ENCODE peak calls at places on chromosomes 6 and 20, in ten cellular contexts. One of them, this sample, is unnamed.

GRCh38 chr20:53608071-53608455 is 14.4 kb upstream of the ZNF217 start:
- DNase-seq in AG20443: no peak
- DNase-seq in adipocyte: no peak
- DNase-seq in Panc1: no peak
- DNase-seq in mammary epithelial cell: no peak
- DNase-seq in EH: no peak
- DNase-seq in HFF-Myc: no peak
- DNase-seq in effector CD8-positive, alpha-beta T cell: no peak
- DNase-seq in AG04450: no peak
- DNase-seq in dermis microvascular lymphatic vessel endothelial cell: no peak
- DNase-seq in this sample: no peak

GRCh38 chr6:149988550-149989336 is 25.0 kb downstream of the ULBP1 start:
- DNase-seq in AG20443: no peak
- DNase-seq in adipocyte: no peak
- DNase-seq in Panc1: no peak
- DNase-seq in mammary epithelial cell: no peak
- DNase-seq in EH: no peak
- DNase-seq in HFF-Myc: no peak
- DNase-seq in effector CD8-positive, alpha-beta T cell: no peak
- DNase-seq in AG04450: no peak
- DNase-seq in dermis microvascular lymphatic vessel endothelial cell: no peak
- DNase-seq in this sample: no peak

GRCh38 chr6:193773-194310 is 98.4 kb upstream of the DUSP22 start:
- DNase-seq in AG20443: no peak
- DNase-seq in adipocyte: no peak
- DNase-seq in Panc1: no peak
- DNase-seq in mammary epithelial cell: no peak
- DNase-seq in EH: no peak
- DNase-seq in HFF-Myc: no peak
- DNase-seq in effector CD8-positive, alpha-beta T cell: no peak
- DNase-seq in AG04450: no peak
- DNase-seq in dermis microvascular lymphatic vessel endothelial cell: no peak
- DNase-seq in this sample: no peak

GRCh38 chr6:112222111-112222726 is 32.1 kb downstream of the LAMA4 start:
- DNase-seq in AG20443: peak
- DNase-seq in adipocyte: peak
- DNase-seq in Panc1: no peak
- DNase-seq in mammary epithelial cell: no peak
- DNase-seq in EH: peak
- DNase-seq in HFF-Myc: no peak
- DNase-seq in effector CD8-positive, alpha-beta T cell: no peak
- DNase-seq in AG04450: peak
- DNase-seq in dermis microvascular lymphatic vessel endothelial cell: no peak
- DNase-seq in this sample: no peak

GRCh38 chr6:105608711-105609374 is 206.0 kb upstream of the PREP start:
- DNase-seq in AG20443: peak
- DNase-seq in adipocyte: peak
- DNase-seq in Panc1: peak
- DNase-seq in mammary epithelial cell: peak
- DNase-seq in EH: peak
- DNase-seq in HFF-Myc: peak
- DNase-seq in effector CD8-positive, alpha-beta T cell: no peak
- DNase-seq in AG04450: peak
- DNase-seq in dermis microvascular lymphatic vessel endothelial cell: peak
- DNase-seq in this sample: peak

GRCh38 chr20:2775139-2775538 is 25.3 kb downstream of the CPXM1 start:
- DNase-seq in AG20443: no peak
- DNase-seq in adipocyte: no peak
- DNase-seq in Panc1: no peak
- DNase-seq in mammary epithelial cell: no peak
- DNase-seq in EH: peak
- DNase-seq in HFF-Myc: peak
- DNase-seq in effector CD8-positive, alpha-beta T cell: no peak
- DNase-seq in AG04450: no peak
- DNase-seq in dermis microvascular lymphatic vessel endothelial cell: no peak
- DNase-seq in this sample: no peak

GRCh38 chr6:30885481-30885998 is 1.2 kb downstream of the DDR1 start:
- DNase-seq in AG20443: no peak
- DNase-seq in adipocyte: peak
- DNase-seq in Panc1: no peak
- DNase-seq in mammary epithelial cell: peak
- DNase-seq in EH: peak
- DNase-seq in HFF-Myc: no peak
- DNase-seq in effector CD8-positive, alpha-beta T cell: no peak
- DNase-seq in AG04450: no peak
- DNase-seq in dermis microvascular lymphatic vessel endothelial cell: no peak
- DNase-seq in this sample: peak

GRCh38 chr6:43123691-43124314 is 47.3 kb upstream of the SRF start:
- DNase-seq in AG20443: no peak
- DNase-seq in adipocyte: no peak
- DNase-seq in Panc1: no peak
- DNase-seq in mammary epithelial cell: no peak
- DNase-seq in EH: no peak
- DNase-seq in HFF-Myc: no peak
- DNase-seq in effector CD8-positive, alpha-beta T cell: no peak
- DNase-seq in AG04450: no peak
- DNase-seq in dermis microvascular lymphatic vessel endothelial cell: no peak
- DNase-seq in this sample: no peak

GRCh38 chr20:38658879-38659612 is 57.4 kb downstream of the ARHGAP40 start:
- DNase-seq in AG20443: peak
- DNase-seq in adipocyte: peak
- DNase-seq in Panc1: no peak
- DNase-seq in mammary epithelial cell: peak
- DNase-seq in EH: peak
- DNase-seq in HFF-Myc: no peak
- DNase-seq in effector CD8-positive, alpha-beta T cell: no peak
- DNase-seq in AG04450: no peak
- DNase-seq in dermis microvascular lymphatic vessel endothelial cell: peak
- DNase-seq in this sample: peak

GRCh38 chr6:36139431-36139830 is 9.1 kb downstream of the MAPK13 start:
- DNase-seq in AG20443: no peak
- DNase-seq in adipocyte: no peak
- DNase-seq in Panc1: no peak
- DNase-seq in mammary epithelial cell: no peak
- DNase-seq in EH: no peak
- DNase-seq in HFF-Myc: no peak
- DNase-seq in effector CD8-positive, alpha-beta T cell: no peak
- DNase-seq in AG04450: no peak
- DNase-seq in dermis microvascular lymphatic vessel endothelial cell: peak
- DNase-seq in this sample: no peak

GRCh38 chr6:113825776-113826175 is 31.4 kb upstream of the MARCKS start:
- DNase-seq in AG20443: peak
- DNase-seq in adipocyte: peak
- DNase-seq in Panc1: no peak
- DNase-seq in mammary epithelial cell: no peak
- DNase-seq in EH: peak
- DNase-seq in HFF-Myc: peak
- DNase-seq in effector CD8-positive, alpha-beta T cell: no peak
- DNase-seq in AG04450: no peak
- DNase-seq in dermis microvascular lymphatic vessel endothelial cell: no peak
- DNase-seq in this sample: no peak

GRCh38 chr6:113318553-113318952 is 538.6 kb upstream of the MARCKS start:
- DNase-seq in AG20443: no peak
- DNase-seq in adipocyte: no peak
- DNase-seq in Panc1: no peak
- DNase-seq in mammary epithelial cell: no peak
- DNase-seq in EH: no peak
- DNase-seq in HFF-Myc: no peak
- DNase-seq in effector CD8-positive, alpha-beta T cell: no peak
- DNase-seq in AG04450: no peak
- DNase-seq in dermis microvascular lymphatic vessel endothelial cell: peak
- DNase-seq in this sample: peak

GRCh38 chr6:29759457-29759856 is 36.2 kb downstream of the HLA-F start:
- DNase-seq in AG20443: no peak
- DNase-seq in adipocyte: no peak
- DNase-seq in Panc1: no peak
- DNase-seq in mammary epithelial cell: no peak
- DNase-seq in EH: no peak
- DNase-seq in HFF-Myc: no peak
- DNase-seq in effector CD8-positive, alpha-beta T cell: no peak
- DNase-seq in AG04450: no peak
- DNase-seq in dermis microvascular lymphatic vessel endothelial cell: peak
- DNase-seq in this sample: no peak

GRCh38 chr6:170522565-170523183 is 30.4 kb downstream of the PSMB1 start:
- DNase-seq in AG20443: peak
- DNase-seq in adipocyte: peak
- DNase-seq in Panc1: no peak
- DNase-seq in mammary epithelial cell: no peak
- DNase-seq in EH: peak
- DNase-seq in HFF-Myc: no peak
- DNase-seq in effector CD8-positive, alpha-beta T cell: no peak
- DNase-seq in AG04450: no peak
- DNase-seq in dermis microvascular lymphatic vessel endothelial cell: peak
- DNase-seq in this sample: peak

GRCh38 chr20:15146948-15147347 is 809.5 kb upstream of the FLRT3 start:
- DNase-seq in AG20443: no peak
- DNase-seq in adipocyte: no peak
- DNase-seq in Panc1: no peak
- DNase-seq in mammary epithelial cell: no peak
- DNase-seq in EH: no peak
- DNase-seq in HFF-Myc: no peak
- DNase-seq in effector CD8-positive, alpha-beta T cell: no peak
- DNase-seq in AG04450: no peak
- DNase-seq in dermis microvascular lymphatic vessel endothelial cell: no peak
- DNase-seq in this sample: no peak

GRCh38 chr6:45676376-45676775 is 298.6 kb upstream of the SUPT3H start:
- DNase-seq in AG20443: no peak
- DNase-seq in adipocyte: no peak
- DNase-seq in Panc1: no peak
- DNase-seq in mammary epithelial cell: no peak
- DNase-seq in EH: no peak
- DNase-seq in HFF-Myc: no peak
- DNase-seq in effector CD8-positive, alpha-beta T cell: no peak
- DNase-seq in AG04450: no peak
- DNase-seq in dermis microvascular lymphatic vessel endothelial cell: no peak
- DNase-seq in this sample: no peak

GRCh38 chr6:163667372-163668060 is 253.0 kb downstream of the QKI start:
- DNase-seq in AG20443: no peak
- DNase-seq in adipocyte: peak
- DNase-seq in Panc1: no peak
- DNase-seq in mammary epithelial cell: no peak
- DNase-seq in EH: peak
- DNase-seq in HFF-Myc: no peak
- DNase-seq in effector CD8-positive, alpha-beta T cell: no peak
- DNase-seq in AG04450: no peak
- DNase-seq in dermis microvascular lymphatic vessel endothelial cell: no peak
- DNase-seq in this sample: no peak

GRCh38 chr6:169975286-169975685 is 223.9 kb downstream of the ERMARD start:
- DNase-seq in AG20443: no peak
- DNase-seq in adipocyte: no peak
- DNase-seq in Panc1: no peak
- DNase-seq in mammary epithelial cell: no peak
- DNase-seq in EH: no peak
- DNase-seq in HFF-Myc: no peak
- DNase-seq in effector CD8-positive, alpha-beta T cell: no peak
- DNase-seq in AG04450: no peak
- DNase-seq in dermis microvascular lymphatic vessel endothelial cell: no peak
- DNase-seq in this sample: no peak

GRCh38 chr6:168137024-168137423 is 58.0 kb upstream of the FRMD1 start:
- DNase-seq in AG20443: peak
- DNase-seq in adipocyte: no peak
- DNase-seq in Panc1: no peak
- DNase-seq in mammary epithelial cell: no peak
- DNase-seq in EH: no peak
- DNase-seq in HFF-Myc: no peak
- DNase-seq in effector CD8-positive, alpha-beta T cell: no peak
- DNase-seq in AG04450: no peak
- DNase-seq in dermis microvascular lymphatic vessel endothelial cell: no peak
- DNase-seq in this sample: no peak

GRCh38 chr6:280775-281468 is 11.4 kb upstream of the DUSP22 start:
- DNase-seq in AG20443: no peak
- DNase-seq in adipocyte: no peak
- DNase-seq in Panc1: no peak
- DNase-seq in mammary epithelial cell: no peak
- DNase-seq in EH: no peak
- DNase-seq in HFF-Myc: no peak
- DNase-seq in effector CD8-positive, alpha-beta T cell: no peak
- DNase-seq in AG04450: no peak
- DNase-seq in dermis microvascular lymphatic vessel endothelial cell: no peak
- DNase-seq in this sample: no peak

GRCh38 chr6:85464722-85465150 is 14.9 kb downstream of the NT5E start:
- DNase-seq in AG20443: peak
- DNase-seq in adipocyte: peak
- DNase-seq in Panc1: peak
- DNase-seq in mammary epithelial cell: peak
- DNase-seq in EH: peak
- DNase-seq in HFF-Myc: peak
- DNase-seq in effector CD8-positive, alpha-beta T cell: no peak
- DNase-seq in AG04450: peak
- DNase-seq in dermis microvascular lymphatic vessel endothelial cell: peak
- DNase-seq in this sample: peak

GRCh38 chr6:168050861-168051586 is 28.0 kb downstream of the FRMD1 start:
- DNase-seq in AG20443: no peak
- DNase-seq in adipocyte: no peak
- DNase-seq in Panc1: no peak
- DNase-seq in mammary epithelial cell: no peak
- DNase-seq in EH: peak
- DNase-seq in HFF-Myc: no peak
- DNase-seq in effector CD8-positive, alpha-beta T cell: no peak
- DNase-seq in AG04450: no peak
- DNase-seq in dermis microvascular lymphatic vessel endothelial cell: no peak
- DNase-seq in this sample: no peak

GRCh38 chr20:1005452-1006027 is 3.4 kb upstream of the RSPO4 start:
- DNase-seq in AG20443: peak
- DNase-seq in adipocyte: no peak
- DNase-seq in Panc1: no peak
- DNase-seq in mammary epithelial cell: peak
- DNase-seq in EH: peak
- DNase-seq in HFF-Myc: no peak
- DNase-seq in effector CD8-positive, alpha-beta T cell: no peak
- DNase-seq in AG04450: no peak
- DNase-seq in dermis microvascular lymphatic vessel endothelial cell: peak
- DNase-seq in this sample: peak

GRCh38 chr6:26103141-26103769 is 16.0 kb downstream of the HFE start:
- DNase-seq in AG20443: peak
- DNase-seq in adipocyte: peak
- DNase-seq in Panc1: no peak
- DNase-seq in mammary epithelial cell: no peak
- DNase-seq in EH: peak
- DNase-seq in HFF-Myc: no peak
- DNase-seq in effector CD8-positive, alpha-beta T cell: no peak
- DNase-seq in AG04450: no peak
- DNase-seq in dermis microvascular lymphatic vessel endothelial cell: peak
- DNase-seq in this sample: peak

GRCh38 chr6:124858564-124858963 is 103.7 kb upstream of the RNF217 start:
- DNase-seq in AG20443: no peak
- DNase-seq in adipocyte: no peak
- DNase-seq in Panc1: no peak
- DNase-seq in mammary epithelial cell: no peak
- DNase-seq in EH: no peak
- DNase-seq in HFF-Myc: no peak
- DNase-seq in effector CD8-positive, alpha-beta T cell: no peak
- DNase-seq in AG04450: no peak
- DNase-seq in dermis microvascular lymphatic vessel endothelial cell: no peak
- DNase-seq in this sample: peak

GRCh38 chr6:29724937-29725869 is 2.0 kb downstream of the HLA-F start:
- DNase-seq in AG20443: no peak
- DNase-seq in adipocyte: no peak
- DNase-seq in Panc1: no peak
- DNase-seq in mammary epithelial cell: no peak
- DNase-seq in EH: no peak
- DNase-seq in HFF-Myc: no peak
- DNase-seq in effector CD8-positive, alpha-beta T cell: no peak
- DNase-seq in AG04450: no peak
- DNase-seq in dermis microvascular lymphatic vessel endothelial cell: no peak
- DNase-seq in this sample: no peak

GRCh38 chr6:90362273-90362672 is 65.6 kb upstream of the BACH2 start:
- DNase-seq in AG20443: no peak
- DNase-seq in adipocyte: no peak
- DNase-seq in Panc1: no peak
- DNase-seq in mammary epithelial cell: no peak
- DNase-seq in EH: no peak
- DNase-seq in HFF-Myc: no peak
- DNase-seq in effector CD8-positive, alpha-beta T cell: no peak
- DNase-seq in AG04450: peak
- DNase-seq in dermis microvascular lymphatic vessel endothelial cell: no peak
- DNase-seq in this sample: peak

GRCh38 chr20:13105071-13105470 is 96.3 kb downstream of the SPTLC3 start:
- DNase-seq in AG20443: no peak
- DNase-seq in adipocyte: no peak
- DNase-seq in Panc1: no peak
- DNase-seq in mammary epithelial cell: peak
- DNase-seq in EH: no peak
- DNase-seq in HFF-Myc: no peak
- DNase-seq in effector CD8-positive, alpha-beta T cell: no peak
- DNase-seq in AG04450: no peak
- DNase-seq in dermis microvascular lymphatic vessel endothelial cell: no peak
- DNase-seq in this sample: no peak

This sample was measured in epithelial cell of esophagus.